ENCODE peak calls at places on chromosomes 1 and 21, in nine cellular contexts. One of them, this sample, is unnamed.

GRCh38 chr1:101738475-101738874 is 258.3 kb downstream of the OLFM3 start:
- DNase-seq in thyroid gland: no peak
- DNase-seq in adipocyte: peak; percentile 81
- DNase-seq in CD4-positive, alpha-beta memory T cell: no peak
- DNase-seq in mammary epithelial cell: peak; percentile 62
- DNase-seq in pancreas: no peak
- DNase-seq in foreskin fibroblast: peak; percentile 12
- DNase-seq in GM12865: no peak
- DNase-seq in uterus: no peak
- DNase-seq in this sample: peak; percentile 67

GRCh38 chr1:160486453-160486852 is 36.6 kb downstream of the SLAMF6 start:
- DNase-seq in pancreas: no peak
- DNase-seq in foreskin fibroblast: no peak
- DNase-seq in CD4-positive, alpha-beta memory T cell: no peak
- DNase-seq in mammary epithelial cell: no peak
- DNase-seq in GM12865: no peak
- DNase-seq in uterus: no peak
- DNase-seq in thyroid gland: no peak
- DNase-seq in adipocyte: no peak
- DNase-seq in this sample: peak; percentile 21

GRCh38 chr1:3427711-3428704 is 26.5 kb upstream of the ARHGEF16 start:
- DNase-seq in adipocyte: no peak
- DNase-seq in uterus: no peak
- DNase-seq in mammary epithelial cell: no peak
- DNase-seq in CD4-positive, alpha-beta memory T cell: no peak
- DNase-seq in thyroid gland: no peak
- DNase-seq in GM12865: no peak
- DNase-seq in pancreas: no peak
- DNase-seq in foreskin fibroblast: no peak
- DNase-seq in this sample: no peak

GRCh38 chr1:176445402-176445801 is 17.6 kb upstream of the PAPPA2 start:
- DNase-seq in foreskin fibroblast: no peak
- DNase-seq in pancreas: no peak
- DNase-seq in adipocyte: no peak
- DNase-seq in CD4-positive, alpha-beta memory T cell: no peak
- DNase-seq in mammary epithelial cell: no peak
- DNase-seq in GM12865: no peak
- DNase-seq in uterus: no peak
- DNase-seq in thyroid gland: no peak
- DNase-seq in this sample: peak; percentile 12

GRCh38 chr1:3257788-3258187 is 188.8 kb downstream of the PRDM16 start:
- DNase-seq in pancreas: no peak
- DNase-seq in adipocyte: no peak
- DNase-seq in uterus: no peak
- DNase-seq in foreskin fibroblast: no peak
- DNase-seq in CD4-positive, alpha-beta memory T cell: no peak
- DNase-seq in mammary epithelial cell: no peak
- DNase-seq in thyroid gland: no peak
- DNase-seq in GM12865: no peak
- DNase-seq in this sample: no peak

GRCh38 chr1:204685236-204686006 is at the start of gene LRRN2:
- DNase-seq in GM12865: no peak
- DNase-seq in pancreas: peak; percentile 74
- DNase-seq in CD4-positive, alpha-beta memory T cell: no peak
- DNase-seq in adipocyte: peak; percentile 36
- DNase-seq in thyroid gland: peak; percentile 61
- DNase-seq in uterus: no peak
- DNase-seq in mammary epithelial cell: no peak
- DNase-seq in foreskin fibroblast: no peak
- DNase-seq in this sample: peak; percentile 11

GRCh38 chr21:31284797-31285397 is 59.2 kb downstream of the TIAM1 start:
- DNase-seq in adipocyte: no peak
- DNase-seq in GM12865: no peak
- DNase-seq in thyroid gland: no peak
- DNase-seq in foreskin fibroblast: peak; percentile 10
- DNase-seq in pancreas: no peak
- DNase-seq in uterus: no peak
- DNase-seq in CD4-positive, alpha-beta memory T cell: no peak
- DNase-seq in mammary epithelial cell: peak; percentile 14
- DNase-seq in this sample: peak; percentile 46

GRCh38 chr1:114033219-114033706 is 54.0 kb downstream of the OLFML3 start:
- DNase-seq in CD4-positive, alpha-beta memory T cell: no peak
- DNase-seq in adipocyte: no peak
- DNase-seq in pancreas: no peak
- DNase-seq in GM12865: peak; percentile 23
- DNase-seq in thyroid gland: no peak
- DNase-seq in mammary epithelial cell: no peak
- DNase-seq in foreskin fibroblast: no peak
- DNase-seq in uterus: no peak
- DNase-seq in this sample: peak; percentile 24

GRCh38 chr1:64302971-64303370 is 99.5 kb downstream of the UBE2U start:
- DNase-seq in CD4-positive, alpha-beta memory T cell: no peak
- DNase-seq in GM12865: no peak
- DNase-seq in thyroid gland: no peak
- DNase-seq in uterus: no peak
- DNase-seq in pancreas: no peak
- DNase-seq in mammary epithelial cell: peak; percentile 51
- DNase-seq in foreskin fibroblast: peak; percentile 55
- DNase-seq in adipocyte: peak; percentile 16
- DNase-seq in this sample: peak; percentile 37

GRCh38 chr1:36883315-36883949 is 150.9 kb downstream of the GRIK3 start:
- DNase-seq in thyroid gland: no peak
- DNase-seq in foreskin fibroblast: no peak
- DNase-seq in adipocyte: no peak
- DNase-seq in uterus: no peak
- DNase-seq in GM12865: no peak
- DNase-seq in CD4-positive, alpha-beta memory T cell: no peak
- DNase-seq in pancreas: peak; percentile 23
- DNase-seq in mammary epithelial cell: no peak
- DNase-seq in this sample: no peak

GRCh38 chr1:153652795-153653507 is 5.6 kb upstream of the SNAPIN start:
- DNase-seq in thyroid gland: peak; percentile 46
- DNase-seq in adipocyte: peak; percentile 48
- DNase-seq in CD4-positive, alpha-beta memory T cell: no peak
- DNase-seq in mammary epithelial cell: peak; percentile 67
- DNase-seq in foreskin fibroblast: peak; percentile 64
- DNase-seq in uterus: no peak
- DNase-seq in GM12865: no peak
- DNase-seq in pancreas: peak; percentile 50
- DNase-seq in this sample: peak; percentile 84

GRCh38 chr1:115337276-115337632 is 795 bp downstream of the NGF start:
- DNase-seq in mammary epithelial cell: no peak
- DNase-seq in GM12865: no peak
- DNase-seq in uterus: peak; percentile 53
- DNase-seq in pancreas: no peak
- DNase-seq in adipocyte: peak; percentile 36
- DNase-seq in thyroid gland: peak; percentile 9
- DNase-seq in foreskin fibroblast: no peak
- DNase-seq in CD4-positive, alpha-beta memory T cell: no peak
- DNase-seq in this sample: peak; percentile 7

GRCh38 chr1:115337633-115338456 is at the start of gene NGF:
- DNase-seq in pancreas: peak; percentile 63
- DNase-seq in CD4-positive, alpha-beta memory T cell: no peak
- DNase-seq in uterus: peak; percentile 80
- DNase-seq in adipocyte: peak; percentile 87
- DNase-seq in thyroid gland: peak; percentile 13
- DNase-seq in GM12865: no peak
- DNase-seq in mammary epithelial cell: peak; percentile 31
- DNase-seq in foreskin fibroblast: peak; percentile 53
- DNase-seq in this sample: peak; percentile 76

GRCh38 chr1:115338457-115338820 is 390 bp upstream of the NGF start:
- DNase-seq in uterus: no peak
- DNase-seq in adipocyte: no peak
- DNase-seq in GM12865: no peak
- DNase-seq in mammary epithelial cell: no peak
- DNase-seq in thyroid gland: no peak
- DNase-seq in CD4-positive, alpha-beta memory T cell: no peak
- DNase-seq in foreskin fibroblast: no peak
- DNase-seq in pancreas: peak; percentile 60
- DNase-seq in this sample: no peak

GRCh38 chr1:115332813-115333608 is 5.0 kb downstream of the NGF start:
- DNase-seq in CD4-positive, alpha-beta memory T cell: no peak
- DNase-seq in thyroid gland: peak; percentile 6
- DNase-seq in foreskin fibroblast: peak; percentile 54
- DNase-seq in mammary epithelial cell: peak; percentile 76
- DNase-seq in adipocyte: peak; percentile 86
- DNase-seq in pancreas: no peak
- DNase-seq in GM12865: peak; percentile 9
- DNase-seq in uterus: peak; percentile 76
- DNase-seq in this sample: peak; percentile 94

GRCh38 chr1:115336741-115337140 is 1.3 kb downstream of the NGF start:
- DNase-seq in GM12865: no peak
- DNase-seq in pancreas: no peak
- DNase-seq in CD4-positive, alpha-beta memory T cell: no peak
- DNase-seq in thyroid gland: no peak
- DNase-seq in mammary epithelial cell: no peak
- DNase-seq in foreskin fibroblast: no peak
- DNase-seq in adipocyte: no peak
- DNase-seq in uterus: no peak
- DNase-seq in this sample: no peak
- H3K4me3 ChIP-seq in GM12865: no peak overlapping the region
- H3K4me3 ChIP-seq in pancreas: no peak overlapping the region
- H3K4me3 ChIP-seq in CD4-positive, alpha-beta memory T cell: no peak overlapping the region
- H3K4me3 ChIP-seq in thyroid gland: no peak overlapping the region
- H3K4me3 ChIP-seq in mammary epithelial cell: no peak overlapping the region
- H3K4me3 ChIP-seq in foreskin fibroblast: peak overlapping the region; percentile 94
- H3K4me3 ChIP-seq in adipocyte: peak overlapping the region; percentile 85
- H3K4me3 ChIP-seq in uterus: peak overlapping the region; percentile 74
- H3K4me3 ChIP-seq in this sample: no peak overlapping the region

GRCh38 chr1:206930210-206930798 is 8.6 kb upstream of the FCMR start:
- DNase-seq in foreskin fibroblast: no peak
- DNase-seq in thyroid gland: no peak
- DNase-seq in mammary epithelial cell: peak; percentile 21
- DNase-seq in uterus: no peak
- DNase-seq in adipocyte: no peak
- DNase-seq in CD4-positive, alpha-beta memory T cell: no peak
- DNase-seq in pancreas: no peak
- DNase-seq in GM12865: peak; percentile 95
- DNase-seq in this sample: no peak
- H3K4me3 ChIP-seq in foreskin fibroblast: no peak overlapping the region
- H3K4me3 ChIP-seq in thyroid gland: no peak overlapping the region
- H3K4me3 ChIP-seq in mammary epithelial cell: no peak overlapping the region
- H3K4me3 ChIP-seq in uterus: no peak overlapping the region
- H3K4me3 ChIP-seq in adipocyte: no peak overlapping the region
- H3K4me3 ChIP-seq in CD4-positive, alpha-beta memory T cell: no peak overlapping the region
- H3K4me3 ChIP-seq in pancreas: no peak overlapping the region
- H3K4me3 ChIP-seq in GM12865: peak overlapping the region; percentile 63
- H3K4me3 ChIP-seq in this sample: no peak overlapping the region

DNA sequence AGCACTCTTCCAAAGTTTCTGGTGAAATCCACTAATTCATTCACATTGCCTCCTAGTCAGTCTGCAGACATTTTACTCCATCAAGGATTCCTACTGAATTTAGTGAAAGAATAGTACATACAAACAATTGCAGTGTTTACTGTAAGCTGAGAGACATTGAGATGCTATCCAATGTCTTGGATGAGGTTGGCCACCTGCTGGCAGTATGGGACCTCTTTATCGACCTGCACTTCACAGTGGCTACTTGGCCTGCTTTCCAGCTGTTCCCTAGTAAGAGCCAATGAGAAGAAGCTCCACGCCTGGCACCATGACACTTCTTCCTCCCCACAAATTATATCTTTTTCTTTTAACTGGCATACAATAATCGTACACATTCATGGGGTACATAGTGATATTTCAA is 51.5 kb upstream of the LRIF1 start:
- DNase-seq in foreskin fibroblast: no peak
- DNase-seq in adipocyte: no peak
- DNase-seq in uterus: no peak
- DNase-seq in CD4-positive, alpha-beta memory T cell: no peak
- DNase-seq in thyroid gland: no peak
- DNase-seq in GM12865: no peak
- DNase-seq in mammary epithelial cell: no peak
- DNase-seq in pancreas: no peak
- DNase-seq in this sample: no peak
- H3K4me3 ChIP-seq in foreskin fibroblast: no peak overlapping the region
- H3K4me3 ChIP-seq in adipocyte: no peak overlapping the region
- H3K4me3 ChIP-seq in uterus: no peak overlapping the region
- H3K4me3 ChIP-seq in CD4-positive, alpha-beta memory T cell: no peak overlapping the region
- H3K4me3 ChIP-seq in thyroid gland: no peak overlapping the region
- H3K4me3 ChIP-seq in GM12865: no peak overlapping the region
- H3K4me3 ChIP-seq in mammary epithelial cell: no peak overlapping the region
- H3K4me3 ChIP-seq in pancreas: no peak overlapping the region
- H3K4me3 ChIP-seq in this sample: no peak overlapping the region

GRCh38 chr1:234500269-234500668 is 21.3 kb upstream of the TARBP1 start:
- DNase-seq in foreskin fibroblast: no peak
- DNase-seq in thyroid gland: peak; percentile 28
- DNase-seq in pancreas: no peak
- DNase-seq in uterus: peak; percentile 54
- DNase-seq in mammary epithelial cell: peak; percentile 65
- DNase-seq in CD4-positive, alpha-beta memory T cell: no peak
- DNase-seq in adipocyte: peak; percentile 29
- DNase-seq in GM12865: peak; percentile 61
- DNase-seq in this sample: peak; percentile 60

GRCh38 chr1:234495231-234495990 is 16.4 kb upstream of the TARBP1 start:
- DNase-seq in GM12865: peak; percentile 90
- DNase-seq in thyroid gland: no peak
- DNase-seq in uterus: no peak
- DNase-seq in adipocyte: peak; percentile 85
- DNase-seq in pancreas: no peak
- DNase-seq in CD4-positive, alpha-beta memory T cell: no peak
- DNase-seq in mammary epithelial cell: peak; percentile 79
- DNase-seq in foreskin fibroblast: peak; percentile 84
- DNase-seq in this sample: peak; percentile 91

GRCh38 chr1:234499119-234500039 is 20.4 kb upstream of the TARBP1 start:
- DNase-seq in adipocyte: peak; percentile 97
- DNase-seq in mammary epithelial cell: peak; percentile 84
- DNase-seq in pancreas: peak; percentile 95
- DNase-seq in uterus: peak; percentile 91
- DNase-seq in foreskin fibroblast: peak; percentile 85
- DNase-seq in GM12865: peak; percentile 87
- DNase-seq in CD4-positive, alpha-beta memory T cell: peak; percentile 74
- DNase-seq in thyroid gland: peak; percentile 89
- DNase-seq in this sample: peak; percentile 94

GRCh38 chr1:234497589-234497988 is 18.6 kb upstream of the TARBP1 start:
- DNase-seq in GM12865: no peak
- DNase-seq in adipocyte: no peak
- DNase-seq in mammary epithelial cell: no peak
- DNase-seq in thyroid gland: no peak
- DNase-seq in foreskin fibroblast: no peak
- DNase-seq in uterus: no peak
- DNase-seq in pancreas: no peak
- DNase-seq in CD4-positive, alpha-beta memory T cell: no peak
- DNase-seq in this sample: no peak

DNA sequence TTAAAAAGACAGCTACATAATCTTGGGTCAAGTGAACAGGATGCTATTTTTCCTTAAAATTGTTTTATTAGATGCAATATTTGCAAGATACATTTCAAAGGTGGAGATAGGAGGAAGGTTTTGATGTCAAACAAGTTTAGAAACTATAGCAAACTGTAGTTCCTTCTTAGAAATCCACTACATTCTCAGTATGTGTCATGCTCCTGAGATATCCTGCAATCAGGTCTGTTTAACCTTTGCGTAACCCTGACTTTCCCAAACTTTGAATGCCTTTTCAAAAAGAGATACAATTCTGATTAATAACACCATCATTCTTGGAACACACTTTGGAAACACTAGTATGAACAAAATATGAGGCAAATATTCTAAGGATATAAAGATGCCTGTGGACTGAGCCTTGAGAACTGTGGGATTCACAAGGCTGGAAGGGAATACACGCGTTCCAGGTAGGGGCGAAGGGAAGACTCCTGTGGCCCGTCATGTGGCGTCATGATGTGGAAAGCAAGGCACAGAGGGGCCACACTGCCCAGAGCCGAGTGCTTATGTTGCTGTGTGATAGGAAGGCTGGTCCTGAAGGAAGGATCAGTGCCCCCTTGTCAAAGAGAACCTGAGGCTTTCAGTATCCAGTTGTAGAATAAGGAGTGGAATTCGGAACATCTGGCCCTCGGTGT is 19.6 kb upstream of the TARBP1 start:
- DNase-seq in GM12865: no peak
- DNase-seq in pancreas: no peak
- DNase-seq in CD4-positive, alpha-beta memory T cell: no peak
- DNase-seq in adipocyte: no peak
- DNase-seq in mammary epithelial cell: peak; percentile 18
- DNase-seq in foreskin fibroblast: no peak
- DNase-seq in uterus: no peak
- DNase-seq in thyroid gland: no peak
- DNase-seq in this sample: peak; percentile 35
- H3K4me3 ChIP-seq in GM12865: no peak overlapping the region
- H3K4me3 ChIP-seq in pancreas: no peak overlapping the region
- H3K4me3 ChIP-seq in CD4-positive, alpha-beta memory T cell: no peak overlapping the region
- H3K4me3 ChIP-seq in adipocyte: peak overlapping the region; percentile 50
- H3K4me3 ChIP-seq in mammary epithelial cell: no peak overlapping the region
- H3K4me3 ChIP-seq in foreskin fibroblast: no peak overlapping the region
- H3K4me3 ChIP-seq in uterus: no peak overlapping the region
- H3K4me3 ChIP-seq in thyroid gland: no peak overlapping the region
- H3K4me3 ChIP-seq in this sample: no peak overlapping the region